ENCODE peak calls at places on chromosomes 5 and 9, in seven cellular contexts. I is K562, Y is A549, O is H1, M is stomach, E is tibial nerve, W is suprapubic skin. P is an unnamed sample.

GRCh38 chr9:107685901-107686300 is 196.3 kb upstream of the KLF4 start:
- DNase-seq in W (no peak), I (no peak), O (no peak), Y (no peak), E (no peak), M (no peak), P (no peak)

GRCh38 chr9:134835455-134835854 is 45.2 kb upstream of the FCN2 start:
- DNase-seq in O (no peak), I (no peak), M (no peak), W (no peak), Y (no peak), E (no peak), P (no peak)

GRCh38 chr9:117344892-117345660 is 69.8 kb downstream of the ASTN2 start:
- DNase-seq in O (no peak), W (no peak), Y (no peak), I (no peak), M (no peak), E (no peak), P (no peak)

GRCh38 chr9:128847803-128848202 is 18.2 kb upstream of the SPOUT1 start:
- DNase-seq in I (no peak), Y (no peak), W (no peak), M (no peak), O (no peak), E (no peak), P (no peak)

GRCh38 chr5:150553402-150553801 is 45.5 kb downstream of the NDST1 start:
- DNase-seq in M (no peak), Y (no peak), I (no peak), E (no peak), W (no peak), O (no peak), P (no peak)

GRCh38 chr5:55234171-55234700 is 828 bp upstream of the CCNO start:
- DNase-seq in E (no peak), M (peak), W (no peak), I (no peak), O (no peak), Y (peak), P (no peak)

GRCh38 chr5:102582706-102583105 is 83.9 kb upstream of the SLCO6A1 start:
- DNase-seq in M (no peak), E (no peak), O (no peak), W (no peak), Y (no peak), I (no peak), P (no peak)

GRCh38 chr5:90015584-90016018 is 394.0 kb downstream of the CETN3 start:
- DNase-seq in I (no peak), O (no peak), Y (no peak), M (no peak), W (no peak), E (no peak), P (no peak)

GRCh38 chr5:144284931-144285330 is 114.3 kb downstream of the KCTD16 start:
- DNase-seq in M (no peak), O (no peak), E (no peak), Y (no peak), I (no peak), W (no peak), P (no peak)

GRCh38 chr5:150458819-150459557 is 9.4 kb upstream of the RPS14 start:
- DNase-seq in W (peak), Y (peak), M (peak), O (peak), I (peak), E (peak), P (peak)

GRCh38 chr9:13113751-13114150 is 165.7 kb downstream of the MPDZ start:
- DNase-seq in I (no peak), Y (no peak), M (no peak), E (no peak), W (no peak), O (no peak), P (no peak)

GRCh38 chr5:93054424-93055165 is 526.4 kb downstream of the NR2F1-AS1 start:
- DNase-seq in W (no peak), O (no peak), Y (no peak), M (no peak), I (no peak), E (no peak), P (no peak)

GRCh38 chr5:21919417-21920022 is 933.6 kb downstream of the CDH12 start:
- DNase-seq in E (no peak), M (no peak), O (no peak), W (no peak), Y (peak), I (peak), P (no peak)

GRCh38 chr9:93451762-93452709 is 551 bp downstream of the FAM120A start:
- DNase-seq in I (peak), O (peak), W (no peak), E (no peak), M (peak), Y (peak), P (peak)

GRCh38 chr9:16653491-16654407 is 216.7 kb downstream of the BNC2 start:
- DNase-seq in W (no peak), I (no peak), M (no peak), Y (no peak), E (no peak), O (no peak), P (peak)

GRCh38 chr5:68287976-68288755 is 72.6 kb downstream of the PIK3R1 start:
- DNase-seq in E (peak), M (peak), I (peak), W (no peak), Y (peak), O (peak), P (peak)

GRCh38 chr5:129905467-129906176 is 1.4 kb downstream of the CHSY3 start:
- DNase-seq in I (no peak), E (no peak), M (no peak), Y (peak), W (no peak), O (peak), P (no peak)

GRCh38 chr5:129043894-129044293 is 50.7 kb upstream of the ISOC1 start:
- DNase-seq in O (no peak), I (no peak), Y (no peak), E (no peak), W (no peak), M (no peak), P (no peak)

GRCh38 chr9:80218336-80218735 is 646.6 kb downstream of the TLE4 start:
- DNase-seq in Y (no peak), E (no peak), M (no peak), W (no peak), I (no peak), O (no peak), P (no peak)

GRCh38 chr5:95365302-95366095 is 25.7 kb upstream of the FAM81B start:
- DNase-seq in O (no peak), E (no peak), I (no peak), Y (no peak), W (no peak), M (no peak), P (no peak)

GRCh38 chr5:32000726-32001125 is 173.4 kb downstream of the GOLPH3 start:
- DNase-seq in E (no peak), M (no peak), O (no peak), W (no peak), Y (no peak), I (no peak), P (no peak)

GRCh38 chr9:131081868-131082267 is 14.5 kb upstream of the AIF1L start:
- DNase-seq in W (no peak), E (no peak), Y (no peak), I (peak), O (no peak), M (no peak), P (no peak)

GRCh38 chr5:55638455-55638854 is 73.7 kb downstream of the SLC38A9 start:
- DNase-seq in W (no peak), Y (no peak), O (no peak), M (no peak), E (no peak), I (no peak), P (no peak)

GRCh38 chr5:82719368-82719767 is 357.8 kb downstream of the TMEM167A start:
- DNase-seq in Y (no peak), E (no peak), I (no peak), O (no peak), M (no peak), W (no peak), P (no peak)

GRCh38 chr5:171596391-171596878 is 177.0 kb downstream of the FGF18 start:
- DNase-seq in O (peak), M (no peak), I (no peak), E (no peak), W (peak), Y (no peak), P (peak)

GRCh38 chr9:82022121-82022520 is 33.5 kb downstream of the SPATA31D1 start:
- DNase-seq in W (no peak), O (no peak), I (no peak), Y (no peak), M (no peak), E (no peak), P (no peak)

GRCh38 chr5:159244163-159244562 is 18.9 kb upstream of the UBLCP1 start:
- DNase-seq in Y (no peak), I (no peak), W (no peak), E (no peak), O (no peak), M (no peak), P (no peak)

GRCh38 chr9:118929317-118929716 is 439.9 kb downstream of the BRINP1 start:
- DNase-seq in E (no peak), I (no peak), M (no peak), W (no peak), O (no peak), Y (no peak), P (no peak)

GRCh38 chr5:176658007-176658599 is 10.8 kb downstream of the TSPAN17 start:
- DNase-seq in E (peak), Y (peak), I (peak), O (peak), M (peak), W (no peak), P (peak)

GRCh38 chr5:56525117-56525516 is 290.2 kb upstream of the MAP3K1 start:
- DNase-seq in E (no peak), I (no peak), Y (no peak), O (no peak), W (no peak), M (peak), P (peak)

GRCh38 chr9:91795500-91796241 is 154.4 kb downstream of the ROR2 start:
- DNase-seq in E (no peak), Y (no peak), I (no peak), O (no peak), W (no peak), M (no peak), P (no peak)

GRCh38 chr5:81313686-81314085 is 12.3 kb downstream of the ZCCHC9 start:
- DNase-seq in W (no peak), O (no peak), I (no peak), M (no peak), E (no peak), Y (no peak), P (no peak)

GRCh38 chr5:10454591-10455272 is 13.1 kb downstream of the ROPN1L start:
- DNase-seq in W (no peak), I (no peak), O (no peak), E (no peak), M (no peak), Y (no peak), P (no peak)

DNA sequence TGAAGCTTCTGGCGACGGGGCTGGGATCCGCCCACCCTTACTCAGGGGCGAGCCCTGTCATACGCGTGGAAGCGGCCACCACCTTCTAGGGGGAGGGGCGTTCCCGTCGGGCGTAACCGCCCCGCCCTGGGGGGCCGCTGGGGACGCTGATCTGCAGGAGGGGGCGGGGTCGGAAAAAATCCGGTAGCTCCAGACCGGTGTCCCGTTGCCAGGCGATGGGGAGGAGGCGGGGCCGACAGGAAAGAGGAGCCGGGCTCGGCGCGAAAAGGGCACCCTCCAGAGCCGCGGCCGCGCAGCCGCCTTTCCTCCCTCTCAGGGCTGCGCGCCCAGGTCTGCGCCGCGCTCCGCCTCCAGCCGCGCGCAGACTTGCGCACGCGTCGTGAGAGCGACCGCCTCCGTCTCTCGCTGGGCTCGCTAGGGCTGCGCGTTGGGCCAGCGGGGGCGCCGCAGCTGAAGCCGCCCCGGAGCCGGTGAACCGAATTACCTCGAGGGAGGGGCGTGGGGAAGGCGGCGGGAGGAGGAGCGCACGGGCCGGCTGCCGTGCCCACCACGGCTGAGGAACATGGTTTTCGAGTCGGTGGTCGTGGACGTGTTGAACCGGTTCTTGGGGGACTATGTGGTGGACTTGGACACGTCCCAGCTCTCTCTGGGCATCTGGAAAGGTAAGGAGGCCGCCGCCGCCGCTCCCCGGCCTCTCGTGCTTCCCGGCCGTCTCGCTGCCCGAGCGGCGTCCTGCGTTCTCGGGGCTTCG is at the start of gene VPS13A:
- DNase-seq in O (peak), M (peak), W (peak), Y (peak), I (peak), E (peak), P (peak)
- TF ChIP-seq EP300 in O (no peak), M (no peak), W (no peak), Y (no peak), I (no peak), E (no peak), P (no peak)

DNA sequence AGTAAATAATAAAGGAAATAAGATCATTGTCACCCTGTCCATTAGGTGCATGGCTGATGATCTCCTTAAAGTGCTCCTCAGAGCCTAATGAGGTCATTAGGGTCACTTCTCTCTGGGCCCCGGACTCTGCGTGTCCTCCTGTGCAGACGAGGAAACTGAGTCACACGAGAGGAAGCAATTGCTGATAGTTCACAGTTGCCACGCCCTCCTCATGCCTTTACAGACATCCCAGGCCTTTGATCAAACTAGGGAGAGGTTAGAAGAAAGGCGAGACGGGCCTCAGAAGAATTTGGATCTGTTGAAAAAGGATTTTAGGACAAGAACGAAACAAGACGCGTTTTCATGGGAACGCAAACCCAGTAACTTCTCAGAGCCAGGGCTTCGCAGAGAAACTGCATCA is 32.0 kb upstream of the MSX2 start:
- DNase-seq in O (no peak), I (no peak), E (no peak), M (no peak), Y (no peak), W (no peak), P (no peak)
- H3K4me3 ChIP-seq in O (peak), I (no peak), E (no peak), M (no peak), Y (no peak), W (no peak), P (no peak)

GRCh38 chr9:109794361-109795012 is 14.5 kb downstream of the PALM2AKAP2 start:
- DNase-seq in O (no peak), E (no peak), W (no peak), M (no peak), Y (no peak), I (no peak), P (no peak)
- TF ChIP-seq EP300 in O (no peak), E (no peak), W (no peak), M (no peak), Y (no peak), I (no peak), P (no peak)

GRCh38 chr5:141960449-141961323 is 2.7 kb upstream of the PCDH12 start:
- DNase-seq in Y (peak), M (peak), I (peak), E (peak), W (peak), O (peak), P (peak)
- H3K4me3 ChIP-seq in Y (no peak), M (no peak), I (no peak), E (no peak), W (no peak), O (no peak), P (no peak)

P was measured in ovary.